ENCODE peak calls at places on chromosomes 1 and 21, in four cellular contexts. R is IMR-90, I is heart left ventricle, F is suprapubic skin. D is an unnamed sample. For H3K36me3, the result is how much of the 10 kb centered on the place peaks cover.

GRCh38 chr1:205343431-205344009 is 13.2 kb downstream of the KLHDC8A start:
- DNase-seq in R (no peak), I (no peak), F (no peak), D (no peak)

GRCh38 chr1:59645893-59646292 is 168.9 kb upstream of the HOOK1 start:
- DNase-seq in R (peak), I (no peak), F (no peak), D (no peak)

GRCh38 chr1:20361805-20362381 is 71.2 kb downstream of the VWA5B1 start:
- DNase-seq in R (peak), I (peak), F (no peak), D (peak)

GRCh38 chr1:93448292-93448982 is 519 bp downstream of the FNBP1L start:
- DNase-seq in R (no peak), I (peak), F (no peak), D (peak)

GRCh38 chr21:37712204-37712934 is 203.9 kb downstream of the KCNJ6 start:
- DNase-seq in R (peak), I (peak), F (no peak), D (peak)

GRCh38 chr21:14500873-14501272 is 45.2 kb downstream of the SAMSN1 start:
- DNase-seq in R (no peak), I (no peak), F (no peak), D (no peak)

GRCh38 chr1:152037920-152038658 is 1.3 kb upstream of the S100A11 start:
- DNase-seq in R (no peak), I (no peak), F (no peak), D (peak)

GRCh38 chr1:32539584-32540571 is 651 bp downstream of the ZBTB8A start:
- DNase-seq in R (peak), I (peak), F (no peak), D (peak)

GRCh38 chr1:172398193-172398592 is 22.3 kb upstream of the C1orf105 start:
- DNase-seq in R (peak), I (no peak), F (no peak), D (no peak)

GRCh38 chr1:8880068-8880676 is 1.7 kb upstream of the ENO1 start:
- DNase-seq in R (peak), I (no peak), F (no peak), D (peak)

GRCh38 chr1:180558664-180559063 is at the start of gene OVAAL:
- DNase-seq in R (no peak), I (no peak), F (no peak), D (no peak)

GRCh38 chr1:54976747-54977146 is 3.7 kb upstream of the TMEM61 start:
- DNase-seq in R (no peak), I (no peak), F (peak), D (no peak)

GRCh38 chr1:2968471-2968881 is 52.8 kb upstream of the ACTRT2 start:
- DNase-seq in R (no peak), I (no peak), F (no peak), D (no peak)

GRCh38 chr1:58035523-58035922 is 511.0 kb downstream of the OMA1 start:
- DNase-seq in R (no peak), I (no peak), F (no peak), D (peak)

GRCh38 chr21:14699433-14700410 is 153.6 kb upstream of the SAMSN1 start:
- DNase-seq in R (no peak), I (no peak), F (no peak), D (peak)

GRCh38 chr1:153341431-153341934 is 7.2 kb downstream of the PGLYRP4 start:
- DNase-seq in R (no peak), I (no peak), F (peak), D (no peak)

GRCh38 chr21:36695671-36696389 is 3.1 kb upstream of the SIM2 start:
- DNase-seq in R (no peak), I (no peak), F (no peak), D (no peak)

GRCh38 chr1:43980255-43981134 is 1.5 kb downstream of the B4GALT2 start:
- DNase-seq in R (peak), I (no peak), F (no peak), D (peak)

DNA sequence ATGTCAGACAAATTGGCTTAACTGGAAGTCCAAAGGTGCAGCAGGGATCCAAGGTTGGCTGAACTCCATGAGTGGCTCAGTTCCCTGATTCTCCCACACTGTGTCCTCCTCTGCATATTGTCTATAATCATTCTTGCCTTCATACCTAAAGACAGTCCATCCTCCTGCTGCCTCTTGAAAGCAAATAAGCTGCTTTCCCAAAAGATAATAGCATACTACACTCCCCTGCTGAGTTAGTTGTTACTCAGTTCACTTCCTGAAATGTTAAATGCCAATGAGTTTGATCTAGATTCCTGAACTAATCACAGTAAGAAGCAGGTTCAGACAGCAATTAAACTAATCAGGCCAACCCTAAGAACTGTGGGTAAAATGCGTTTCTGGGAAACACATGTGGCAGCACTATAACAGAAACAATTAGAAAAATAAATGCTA is 51.0 kb upstream of the BOLA1 start:
- DNase-seq in R (no peak), I (no peak), F (no peak), D (peak)
- H3K4me3 ChIP-seq in R (no peak), I (no peak), F (no peak), D (no peak)

DNA sequence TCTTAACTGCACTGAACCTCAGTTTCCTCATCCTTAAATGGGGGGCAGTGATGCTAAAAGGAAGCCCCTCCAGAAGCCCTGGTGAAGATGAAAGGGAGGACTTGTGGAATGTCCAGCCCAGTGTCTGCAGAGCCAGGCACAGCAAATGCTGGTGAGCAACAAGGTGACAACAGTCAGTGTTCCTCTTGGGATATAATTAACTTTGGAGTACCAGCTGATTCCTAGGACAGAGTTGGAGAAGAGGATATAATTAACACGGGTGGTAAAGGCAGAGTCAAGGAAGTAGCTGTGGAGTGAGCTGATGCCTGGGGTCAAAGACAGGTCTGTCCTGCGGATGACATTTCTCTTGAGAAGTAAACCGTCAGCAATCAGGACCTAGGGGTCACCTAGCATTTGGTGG is 60.7 kb upstream of the MRPS6 start:
- DNase-seq in R (no peak), I (no peak), F (no peak), D (no peak)
- TF ChIP-seq CTCF in R (no peak), I (no peak), F (no peak), D (no peak)

GRCh38 chr1:113834716-113835115 is 22.4 kb upstream of the RSBN1 start:
- DNase-seq in R (no peak), I (no peak), F (no peak), D (peak)
- H3K36me3 ChIP-seq in R (under half), I (under half), F (under half), D (under half)

DNA sequence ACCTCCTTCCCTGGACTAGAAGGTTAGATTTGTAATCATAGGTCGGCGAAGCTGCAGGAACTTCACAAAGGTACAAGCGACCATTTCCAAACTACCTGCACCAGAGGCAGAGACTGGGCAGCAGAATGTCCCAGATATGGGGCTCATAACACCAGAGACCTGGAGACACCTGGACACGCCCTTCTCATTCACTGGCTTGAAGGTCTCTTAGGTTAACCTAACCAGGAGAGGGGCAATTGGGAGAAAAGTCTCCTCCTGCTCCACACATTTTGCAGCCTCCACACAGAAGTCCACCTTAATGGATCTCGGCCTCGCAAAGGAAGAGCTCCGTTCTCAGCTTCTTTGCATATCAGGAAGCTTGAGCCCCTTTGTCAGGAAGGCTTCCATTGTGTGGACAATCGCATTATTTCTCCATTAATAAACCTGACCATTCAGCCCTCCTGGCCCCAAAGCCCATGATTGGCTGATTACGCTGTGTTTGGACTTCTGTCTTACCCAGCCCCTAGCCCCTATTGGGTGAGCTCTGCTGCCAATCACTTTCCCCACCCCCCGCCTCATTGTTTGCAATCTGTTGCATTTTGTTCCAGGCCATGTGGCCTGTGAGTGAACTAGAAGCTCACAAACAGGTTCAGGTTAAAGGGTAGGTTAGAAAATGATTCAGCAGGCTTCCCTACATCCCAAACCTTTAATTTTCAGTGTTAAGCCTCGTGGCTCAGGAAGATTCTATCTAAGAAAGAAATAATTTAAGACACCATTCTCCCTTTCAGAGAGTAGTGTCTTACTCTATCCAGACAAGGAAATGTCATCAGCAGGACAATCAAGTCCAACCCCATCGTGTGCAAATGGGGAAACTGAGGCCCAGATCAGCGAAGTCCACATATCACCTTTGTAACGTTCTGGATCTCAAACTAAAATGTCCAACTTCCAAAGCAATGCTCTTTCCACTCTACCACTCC is 2.8 kb downstream of the MYCL start:
- DNase-seq in R (peak), I (no peak), F (no peak), D (peak)
- H3K4me3 ChIP-seq in R (no peak), I (no peak), F (no peak), D (no peak)

GRCh38 chr1:26887125-26887524 is 3.0 kb downstream of the GPN2 start:
- DNase-seq in R (peak), I (no peak), F (no peak), D (peak)
- TF ChIP-seq CTCF in R (peak), I (peak), F (no peak), D (peak)

DNA sequence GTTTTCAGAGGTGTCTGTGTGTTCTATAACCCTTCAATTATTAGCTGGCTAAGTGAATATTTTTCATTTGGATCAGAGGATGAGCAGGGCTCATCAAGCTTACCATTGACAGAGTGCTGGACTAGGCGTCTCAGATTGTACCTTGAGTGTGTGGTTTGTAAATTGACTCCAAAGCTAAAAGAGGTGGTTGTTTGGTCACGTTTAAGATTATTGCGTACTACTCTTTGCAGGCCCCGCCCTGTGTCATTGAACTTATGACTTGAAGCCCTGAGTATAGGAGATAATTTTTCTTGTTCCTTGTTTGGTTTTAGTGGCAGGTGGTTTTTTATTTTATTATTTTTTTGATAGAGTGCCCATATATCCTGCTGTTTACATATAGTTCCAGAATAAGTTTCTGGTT is 17.7 kb downstream of the MRPS6 start:
- DNase-seq in R (no peak), I (no peak), F (no peak), D (no peak)
- H3K36me3 ChIP-seq in R (under half), I (under half), F (under half), D (under half)

GRCh38 chr1:156123356-156124196 is 9.1 kb downstream of the LMNA start:
- DNase-seq in R (peak), I (peak), F (peak), D (peak)
- H3K4me3 ChIP-seq in R (no peak), I (peak), F (peak), D (peak)

D was measured in bronchial epithelial cell.